ENCODE peak calls at places on chromosomes 16 and 17, in six cellular contexts. S is IMR-90, G is H9, Z is trophoblast cell, R is H1, F is mesenchymal stem cell. J is an unnamed sample.

GRCh38 chr16:83301966-83302365 is 505.8 kb upstream of the HSBP1 start:
- DNase-seq in S (peak; percentile 61), G (no peak), Z (no peak), R (no peak), F (no peak), J (no peak)

GRCh38 chr16:56277040-56277439 is 85.8 kb downstream of the GNAO1 start:
- DNase-seq in S (no peak), G (peak; percentile 73), Z (no peak), R (no peak), F (no peak), J (no peak)

GRCh38 chr17:76957600-76958464 is 89.6 kb downstream of the MGAT5B start:
- DNase-seq in S (peak; percentile 21), G (peak; percentile 36), Z (no peak), R (no peak), F (no peak), J (no peak)

GRCh38 chr17:80319999-80320344 is 59.3 kb downstream of the RNF213 start:
- DNase-seq in S (peak; percentile 53), G (no peak), Z (no peak), R (no peak), F (peak; percentile 23), J (no peak)

GRCh38 chr17:17782425-17783120 is 54.2 kb downstream of the SREBF1 start:
- DNase-seq in S (no peak), G (peak; percentile 73), Z (no peak), R (no peak), F (peak; percentile 29), J (peak; percentile 57)

GRCh38 chr17:80599546-80600305 is 55.1 kb downstream of the RPTOR start:
- DNase-seq in S (no peak), G (no peak), Z (no peak), R (no peak), F (peak; percentile 41), J (no peak)

GRCh38 chr16:67517661-67518423 is 10.8 kb upstream of the RIPOR1 start:
- DNase-seq in S (no peak), G (no peak), Z (no peak), R (no peak), F (no peak), J (no peak)

GRCh38 chr16:58506241-58507194 is 6.6 kb downstream of the NDRG4 start:
- DNase-seq in S (no peak), G (peak; percentile 26), Z (no peak), R (no peak), F (no peak), J (no peak)

GRCh38 chr17:56785396-56785795 is 48.3 kb downstream of the C17orf67 start:
- DNase-seq in S (peak; percentile 67), G (no peak), Z (no peak), R (no peak), F (no peak), J (no peak)

GRCh38 chr17:59435238-59435637 is 103.8 kb downstream of the YPEL2 start:
- DNase-seq in S (peak; percentile 70), G (no peak), Z (no peak), R (no peak), F (peak; percentile 74), J (no peak)

GRCh38 chr17:199195-199604 is 17.8 kb upstream of the DOC2B start:
- DNase-seq in S (peak; percentile 16), G (no peak), Z (no peak), R (no peak), F (peak; percentile 16), J (no peak)

GRCh38 chr17:16491131-16491702 is 776 bp downstream of the LRRC75A start:
- DNase-seq in S (no peak), G (peak; percentile 64), Z (no peak), R (no peak), F (no peak), J (no peak)

GRCh38 chr16:54817432-54817831 is 113.2 kb upstream of the IRX5 start:
- DNase-seq in S (no peak), G (peak; percentile 30), Z (no peak), R (no peak), F (no peak), J (no peak)

GRCh38 chr17:42548070-42548837 is 4.5 kb upstream of the HSD17B1 start:
- DNase-seq in S (no peak), G (peak; percentile 97), Z (peak; percentile 66), R (peak; percentile 82), F (peak; percentile 53), J (peak; percentile 71)

GRCh38 chr16:79154081-79154480 is 446.5 kb downstream of the MAF start:
- DNase-seq in S (no peak), G (no peak), Z (no peak), R (no peak), F (no peak), J (peak; percentile 27)

GRCh38 chr16:80591071-80591935 is 50.5 kb downstream of the DYNLRB2 start:
- DNase-seq in S (no peak), G (no peak), Z (no peak), R (no peak), F (no peak), J (no peak)

GRCh38 chr17:45234641-45235040 is 13.0 kb downstream of the FMNL1 start:
- DNase-seq in S (no peak), G (peak; percentile 89), Z (no peak), R (no peak), F (no peak), J (no peak)

GRCh38 chr17:48460055-48460454 is 30.0 kb upstream of the SKAP1 start:
- DNase-seq in S (no peak), G (no peak), Z (no peak), R (no peak), F (no peak), J (no peak)

GRCh38 chr17:80220709-80221215 is 535 bp downstream of the SLC26A11 start:
- DNase-seq in S (no peak), G (no peak), Z (no peak), R (no peak), F (peak; percentile 28), J (no peak)

GRCh38 chr16:81866820-81867440 is 87.8 kb downstream of the PLCG2 start:
- DNase-seq in S (no peak), G (no peak), Z (no peak), R (no peak), F (no peak), J (no peak)

GRCh38 chr16:23202166-23202565 is 19.6 kb downstream of the SCNN1G start:
- DNase-seq in S (no peak), G (no peak), Z (no peak), R (no peak), F (no peak), J (no peak)

GRCh38 chr16:23207485-23207884 is 24.9 kb downstream of the SCNN1G start:
- DNase-seq in S (no peak), G (no peak), Z (no peak), R (no peak), F (no peak), J (no peak)

GRCh38 chr16:23209606-23210005 is 27.1 kb downstream of the SCNN1G start:
- DNase-seq in S (no peak), G (no peak), Z (no peak), R (no peak), F (no peak), J (no peak)

DNA sequence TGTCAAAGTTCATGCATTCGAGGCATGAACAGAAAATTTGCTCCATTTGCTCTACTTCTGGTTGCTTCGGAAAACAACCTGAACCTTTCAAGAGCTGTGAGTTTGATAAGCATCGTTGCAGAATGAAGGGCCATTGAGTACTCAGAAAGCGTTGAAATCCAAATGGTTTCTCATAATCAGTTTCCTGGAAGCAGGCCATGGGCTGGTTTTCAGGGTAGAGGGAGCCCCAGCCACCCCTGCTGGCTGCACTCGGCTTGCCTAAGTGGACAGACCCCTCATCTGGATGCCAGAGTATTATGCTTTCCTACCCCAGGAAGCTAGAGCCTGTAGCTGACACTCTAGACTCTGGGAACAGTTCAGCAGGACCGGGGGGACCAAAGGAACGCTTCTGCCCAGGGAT is 24.4 kb downstream of the SCNN1G start:
- DNase-seq in S (no peak), G (no peak), Z (no peak), R (no peak), F (no peak), J (no peak)
- H3K23ac ChIP-seq in S (no peak overlapping the region), G (no peak overlapping the region), Z (no peak overlapping the region), R (no peak overlapping the region), F (no peak overlapping the region), J (no peak overlapping the region)

DNA sequence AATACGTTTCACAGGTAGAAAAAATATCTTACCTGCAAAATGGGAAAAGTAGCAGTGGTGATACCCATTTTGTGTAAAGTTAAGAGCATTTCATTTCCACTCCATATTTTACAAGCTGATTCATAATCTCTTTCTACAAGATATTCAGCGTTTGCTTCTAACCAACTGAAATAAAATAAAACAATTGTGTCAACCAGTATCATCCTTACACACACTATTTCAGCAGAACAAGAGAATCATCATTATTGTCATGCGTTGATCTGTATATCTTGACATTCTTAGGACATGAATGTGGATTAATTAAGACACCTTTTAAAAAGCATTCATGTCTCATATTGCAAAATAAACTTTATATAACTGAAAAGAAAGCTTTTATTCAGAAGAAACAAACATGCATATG is 69.8 kb downstream of the BRIP1 start:
- DNase-seq in S (no peak), G (no peak), Z (no peak), R (no peak), F (no peak), J (no peak)
- H3K14ac ChIP-seq in S (no peak overlapping the region), G (no peak overlapping the region), Z (no peak overlapping the region), R (no peak overlapping the region), F (no peak overlapping the region), J (no peak overlapping the region)

GRCh38 chr17:72378414-72379395 is 257.9 kb downstream of the SOX9 start:
- DNase-seq in S (no peak), G (no peak), Z (no peak), R (no peak), F (no peak), J (no peak)
- H3K4me1 ChIP-seq in S (peaks cover 14% of the 10 kb centered on the region), G (peaks cover 10% of the 10 kb centered on the region), Z (no peaks in the 10 kb centered on the region), R (peaks cover 7% of the 10 kb centered on the region), F (peaks cover 33% of the 10 kb centered on the region), J (peaks cover 37% of the 10 kb centered on the region)

DNA sequence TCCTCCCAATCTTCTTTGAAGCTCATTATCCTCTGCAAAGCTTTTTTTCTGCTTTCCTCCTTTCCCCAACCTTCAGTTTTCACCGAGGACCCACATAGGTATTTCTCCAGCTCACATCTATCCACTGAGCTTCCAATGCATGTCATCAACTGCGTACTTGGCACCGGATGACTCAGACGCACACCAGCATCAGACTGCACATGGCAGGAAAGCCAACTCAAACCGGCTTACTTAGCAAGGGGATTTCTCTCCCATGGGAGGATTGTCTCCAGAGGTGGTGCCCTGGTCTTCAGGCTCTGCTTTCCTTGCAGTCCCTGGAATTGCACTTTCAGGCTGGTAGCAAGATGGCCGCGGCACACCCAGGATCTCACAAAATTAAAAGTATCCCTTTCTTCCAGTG is 1.7 kb upstream of the AKTIP start:
- DNase-seq in S (peak; percentile 46), G (no peak), Z (peak; percentile 77), R (no peak), F (peak; percentile 32), J (no peak)
- H3K23ac ChIP-seq in S (no peak overlapping the region), G (no peak overlapping the region), Z (no peak overlapping the region), R (no peak overlapping the region), F (no peak overlapping the region), J (no peak overlapping the region)